ENCODE peak calls at places on chromosome X, in six cellular contexts. O is AG09319, W is upper lobe of right lung, A is hepatocyte, S is progenitor cell of endocrine pancreas, H is IMR-90. Y is an unnamed sample.

GRCh38 chrX:118364261-118364660 is 18.4 kb downstream of the WDR44 start:
- DNase-seq in S (no peak), O (no peak), H (no peak), A (no peak), W (no peak), Y (no peak)

GRCh38 chrX:45758319-45758718 is 557.6 kb upstream of the DIPK2B start:
- DNase-seq in A (no peak), S (no peak), O (peak), H (peak), W (no peak), Y (no peak)

GRCh38 chrX:22135994-22136684 is 104.0 kb downstream of the PHEX start:
- DNase-seq in A (peak), O (no peak), H (peak), W (no peak), S (no peak), Y (peak)

GRCh38 chrX:16678689-16679088 is 28.7 kb downstream of the S100G start:
- DNase-seq in A (no peak), O (no peak), H (no peak), W (no peak), S (no peak), Y (no peak)

GRCh38 chrX:103063918-103064434 is at the start of gene BEX1:
- DNase-seq in O (no peak), A (peak), W (peak), H (no peak), S (peak), Y (peak)

GRCh38 chrX:56564182-56564885 is 907 bp downstream of the UBQLN2 start:
- DNase-seq in O (no peak), W (peak), A (peak), S (no peak), H (peak), Y (no peak)

GRCh38 chrX:64229145-64229544 is 1.3 kb downstream of the ASB12 start:
- DNase-seq in S (no peak), A (no peak), H (no peak), W (no peak), O (no peak), Y (no peak)

GRCh38 chrX:154791951-154792350 is 13.3 kb downstream of the MPP1 start:
- DNase-seq in A (no peak), O (no peak), W (no peak), H (no peak), S (no peak), Y (no peak)

GRCh38 chrX:65744965-65745364 is 77.5 kb downstream of the MSN start:
- DNase-seq in W (no peak), O (no peak), S (no peak), A (no peak), H (peak), Y (no peak)

GRCh38 chrX:15579778-15580747 is 20.7 kb downstream of the ACE2 start:
- DNase-seq in A (peak), H (peak), O (no peak), S (no peak), W (no peak), Y (no peak)

GRCh38 chrX:56763556-56764152 is 34.6 kb downstream of the NBDY start:
- DNase-seq in S (no peak), A (no peak), H (peak), W (no peak), O (peak), Y (no peak)

GRCh38 chrX:66019310-66019652 is 20.6 kb downstream of the VSIG4 start:
- DNase-seq in A (no peak), S (no peak), O (no peak), H (no peak), W (no peak), Y (no peak)

GRCh38 chrX:110412971-110413726 is 54.5 kb downstream of the RTL9 start:
- DNase-seq in A (peak), H (peak), S (peak), W (peak), O (no peak), Y (peak)

GRCh38 chrX:99301990-99302389 is 1108.1 kb downstream of the PCDH19 start:
- DNase-seq in A (peak), S (no peak), W (no peak), O (no peak), H (no peak), Y (no peak)

GRCh38 chrX:103536071-103536470 is 16.8 kb upstream of the RAB40A start:
- DNase-seq in W (no peak), H (no peak), S (no peak), A (no peak), O (no peak), Y (no peak)

GRCh38 chrX:46912098-46912672 is at the start of gene JADE3:
- DNase-seq in W (peak), O (peak), A (peak), S (peak), H (peak), Y (peak)

GRCh38 chrX:72305286-72306084 is at the start of gene CITED1:
- DNase-seq in A (no peak), H (no peak), S (no peak), W (no peak), O (no peak), Y (no peak)

GRCh38 chrX:82813671-82814078 is 694.4 kb upstream of the POU3F4 start:
- DNase-seq in H (peak), S (no peak), A (peak), W (no peak), O (no peak), Y (no peak)

GRCh38 chrX:136321532-136321931 is 20.8 kb downstream of the ADGRG4 start:
- DNase-seq in O (no peak), W (no peak), H (no peak), S (no peak), A (no peak), Y (no peak)
- TF ChIP-seq CTCF in O (no peak), W (no peak), H (no peak), S (no peak), A (no peak), Y (no peak)

GRCh38 chrX:9522756-9523155 is 57.9 kb downstream of the TBL1X start:
- DNase-seq in S (no peak), A (no peak), H (peak), O (no peak), W (no peak), Y (no peak)

GRCh38 chrX:9519546-9520210 is 54.8 kb downstream of the TBL1X start:
- DNase-seq in O (no peak), W (no peak), H (no peak), A (peak), S (no peak), Y (no peak)

GRCh38 chrX:9517062-9517461 is 52.2 kb downstream of the TBL1X start:
- DNase-seq in O (no peak), A (no peak), W (no peak), H (no peak), S (no peak), Y (no peak)

GRCh38 chrX:9518896-9519295 is 54.0 kb downstream of the TBL1X start:
- DNase-seq in H (no peak), A (no peak), O (no peak), S (no peak), W (no peak), Y (no peak)

GRCh38 chrX:9520211-9520590 is 55.3 kb downstream of the TBL1X start:
- DNase-seq in S (no peak), W (no peak), A (no peak), O (no peak), H (no peak), Y (no peak)
- TF ChIP-seq CTCF in S (no peak), W (no peak), A (no peak), O (no peak), H (no peak), Y (no peak)

GRCh38 chrX:19810370-19810769 is 77.0 kb downstream of the SH3KBP1 start:
- DNase-seq in A (no peak), S (no peak), O (no peak), H (no peak), W (no peak), Y (no peak)

GRCh38 chrX:19811807-19812604 is 75.4 kb downstream of the SH3KBP1 start:
- DNase-seq in W (no peak), O (no peak), S (no peak), A (no peak), H (peak), Y (no peak)

GRCh38 chrX:19814778-19815177 is 72.6 kb downstream of the SH3KBP1 start:
- DNase-seq in H (no peak), W (no peak), O (no peak), S (no peak), A (no peak), Y (no peak)

GRCh38 chrX:19810809-19811208 is 76.6 kb downstream of the SH3KBP1 start:
- DNase-seq in S (no peak), W (no peak), H (peak), O (peak), A (no peak), Y (no peak)

DNA sequence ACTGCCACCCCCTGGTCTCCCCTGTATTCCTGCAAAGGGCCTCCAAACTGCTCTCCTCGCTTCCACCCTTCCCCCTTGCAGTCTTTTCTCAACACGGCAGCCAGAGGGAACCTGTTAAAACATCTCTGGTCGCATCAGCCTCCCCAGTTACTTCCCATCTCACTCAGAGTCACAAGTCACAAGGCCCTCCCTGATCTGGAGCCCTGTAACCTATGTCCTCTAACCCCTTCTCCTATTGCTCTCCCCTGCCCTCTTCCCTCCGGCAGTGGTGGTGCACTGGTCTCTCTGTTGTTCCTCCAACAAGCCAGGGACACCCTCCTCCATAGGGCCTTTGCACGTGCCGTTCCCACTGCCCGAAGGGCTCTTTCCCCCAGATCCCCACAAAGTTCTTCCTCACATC is 73.2 kb downstream of the SH3KBP1 start:
- DNase-seq in O (no peak), W (no peak), S (no peak), A (no peak), H (no peak), Y (no peak)
- TF ChIP-seq CTCF in O (no peak), W (peak), S (no peak), A (no peak), H (no peak), Y (no peak)

DNA sequence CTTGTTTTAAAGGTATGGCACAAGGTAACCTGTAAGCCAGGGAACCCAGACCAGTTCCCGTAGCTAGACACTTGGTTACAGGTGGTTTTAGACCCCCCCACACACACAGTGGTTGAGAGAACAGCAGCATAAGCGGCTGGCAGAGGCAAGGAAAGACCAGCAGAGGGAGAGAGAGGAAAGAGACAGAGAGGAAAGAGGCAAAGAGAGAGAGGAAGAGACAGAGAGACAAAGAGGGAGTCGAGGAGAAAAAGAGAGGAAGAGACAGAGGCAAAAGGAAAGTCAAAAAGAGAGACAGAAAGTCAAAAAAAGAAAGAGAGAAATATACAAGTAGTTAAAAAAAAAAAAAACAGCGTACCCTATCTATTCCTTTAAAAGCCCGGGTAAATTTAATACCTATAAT is 19.5 kb upstream of the PCSK1N start:
- DNase-seq in S (no peak), A (no peak), O (no peak), H (no peak), W (no peak), Y (no peak)
- TF ChIP-seq CTCF in S (peak), A (peak), O (peak), H (no peak), W (no peak), Y (no peak)

DNA sequence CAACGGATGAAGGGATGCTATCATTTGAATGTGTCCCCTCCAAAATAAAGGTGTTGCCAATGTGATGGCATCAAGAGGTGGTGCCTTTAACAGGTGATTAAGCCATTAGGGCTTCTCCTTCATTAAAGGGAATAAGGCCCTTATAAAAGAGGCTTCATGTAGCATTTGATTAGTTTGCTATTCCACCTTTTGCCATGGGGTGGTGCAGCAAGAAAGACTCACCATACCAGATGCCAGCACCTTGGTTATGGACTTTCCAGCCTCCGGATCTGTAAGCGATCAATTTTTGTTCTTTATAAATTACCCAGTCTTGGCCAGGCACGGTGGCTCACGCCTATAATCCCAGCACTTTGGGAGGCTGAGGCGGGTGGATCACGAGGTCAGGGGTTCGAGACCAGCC is 7.9 kb upstream of the SLC25A43 start:
- DNase-seq in H (peak), A (no peak), S (no peak), O (no peak), W (no peak), Y (no peak)
- TF ChIP-seq CTCF in H (peak), A (no peak), S (peak), O (peak), W (peak), Y (no peak)

GRCh38 chrX:130330146-130330545 is 9.6 kb upstream of the SLC25A14 start:
- DNase-seq in A (no peak), O (no peak), S (no peak), H (no peak), W (no peak), Y (no peak)

GRCh38 chrX:130336531-130336930 is 3.2 kb upstream of the SLC25A14 start:
- DNase-seq in S (no peak), W (no peak), H (no peak), A (no peak), O (no peak), Y (no peak)

DNA sequence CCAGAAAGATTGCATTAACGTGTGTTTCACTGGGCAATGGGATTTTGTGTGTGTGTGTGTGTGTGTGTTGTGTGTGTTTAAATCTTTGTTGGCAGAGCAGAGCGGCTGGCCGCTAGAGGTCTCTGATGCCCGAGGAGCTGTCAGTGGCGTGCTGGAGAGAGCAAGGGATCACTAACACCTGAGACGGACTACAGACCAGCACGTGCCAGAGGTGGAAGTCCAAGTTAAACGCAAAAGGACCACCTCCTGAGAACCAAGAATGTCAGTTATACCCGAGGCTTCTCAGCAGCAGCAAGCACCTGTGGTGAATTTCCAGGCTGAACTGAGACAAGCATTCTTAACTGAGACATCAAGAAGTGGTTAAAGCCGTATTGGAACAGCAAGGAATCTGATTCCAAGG is 9.0 kb upstream of the SLC25A14 start:
- DNase-seq in W (peak), H (peak), A (peak), S (peak), O (no peak), Y (peak)
- TF ChIP-seq CTCF in W (peak), H (peak), A (peak), S (peak), O (peak), Y (no peak)

DNA sequence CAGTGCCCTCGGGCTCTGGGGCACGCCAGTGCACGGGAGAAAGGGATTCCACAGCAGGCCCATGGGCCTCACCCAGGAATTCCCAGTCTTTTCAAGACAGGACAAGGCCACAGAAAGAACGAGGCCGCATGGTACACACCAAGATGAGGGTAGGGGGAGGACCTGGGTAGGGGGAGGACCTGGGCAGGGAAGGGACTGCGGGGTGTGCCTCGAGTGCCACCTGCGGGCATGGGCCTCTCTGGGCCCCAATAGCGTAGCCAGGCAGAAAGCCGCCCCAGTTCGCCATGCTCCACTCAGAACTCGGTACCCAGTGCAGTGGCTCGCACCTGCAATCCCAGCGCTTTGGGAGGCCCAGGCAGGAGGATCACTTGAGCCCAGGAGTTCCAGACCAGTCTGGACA is 14.0 kb upstream of the DUSP9 start:
- DNase-seq in W (no peak), O (no peak), A (no peak), S (no peak), H (no peak), Y (no peak)
- TF ChIP-seq CTCF in W (no peak), O (no peak), A (no peak), S (no peak), H (no peak), Y (no peak)

DNA sequence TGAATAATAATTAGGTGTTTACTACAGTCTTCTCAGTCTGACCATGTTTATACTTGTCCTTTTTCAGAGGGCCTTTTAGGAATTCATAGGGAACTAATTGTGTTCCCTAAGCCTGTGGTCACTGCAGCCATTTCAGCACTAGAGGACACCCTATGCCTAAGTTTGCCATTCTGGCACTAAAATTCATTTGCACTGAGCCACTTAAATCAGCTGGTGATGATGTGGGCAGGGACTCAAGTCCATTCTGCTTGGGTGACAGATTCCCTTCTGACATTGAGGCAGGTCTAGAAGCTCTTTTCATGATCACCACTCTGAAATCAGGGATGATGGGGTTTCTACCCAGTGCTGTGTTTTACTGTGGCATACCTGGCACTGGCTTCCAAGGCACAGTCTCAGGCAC is 1178.9 kb upstream of the DIAPH2 start:
- DNase-seq in W (no peak), S (no peak), H (no peak), O (no peak), A (peak), Y (peak)
- TF ChIP-seq CTCF in W (no peak), S (peak), H (no peak), O (peak), A (peak), Y (no peak)

GRCh38 chrX:39939678-39940077 is 158.1 kb downstream of the BCOR start:
- DNase-seq in H (no peak), W (no peak), O (no peak), A (no peak), S (no peak), Y (no peak)

GRCh38 chrX:39931554-39932282 is 166.0 kb downstream of the BCOR start:
- DNase-seq in O (no peak), H (no peak), S (no peak), W (no peak), A (no peak), Y (no peak)

GRCh38 chrX:39938466-39938865 is 159.3 kb downstream of the BCOR start:
- DNase-seq in S (no peak), H (no peak), A (no peak), O (no peak), W (no peak), Y (no peak)

GRCh38 chrX:39936886-39937770 is 160.6 kb downstream of the BCOR start:
- DNase-seq in W (no peak), S (no peak), A (no peak), H (no peak), O (no peak), Y (no peak)

GRCh38 chrX:39935414-39936064 is 162.2 kb downstream of the BCOR start:
- DNase-seq in H (no peak), O (no peak), S (no peak), W (no peak), A (no peak), Y (no peak)
- TF ChIP-seq CTCF in H (no peak), O (no peak), S (no peak), W (no peak), A (no peak), Y (no peak)

Y was measured in endothelial cell.